ENCODE peak calls at places on chromosomes 4 and X, in six cellular contexts. E is progenitor cell of endocrine pancreas, N is Calu3, Y is GM13977, T is HFF-Myc, D is tibial artery. V is an unnamed sample.
A peak's percentile ranks its signal among the peaks of the same experiment; 100 is the strongest.

GRCh38 chr4:99324978-99325377 is 3.8 kb upstream of the ADH1B start:
- DNase-seq in E (no peak), N (no peak), Y (no peak), T (peak; percentile 16), D (peak; percentile 89), V (no peak)

GRCh38 chrX:69024931-69025330 is 140.3 kb downstream of the PJA1 start:
- DNase-seq in E (no peak), N (no peak), Y (no peak), T (no peak), D (peak; percentile 87), V (no peak)

GRCh38 chr4:81754169-81754568 is 282.5 kb upstream of the RASGEF1B start:
- DNase-seq in E (no peak), N (no peak), Y (no peak), T (no peak), D (no peak), V (no peak)

GRCh38 chr4:53844133-53844532 is 220.3 kb downstream of the CHIC2 start:
- DNase-seq in E (no peak), N (no peak), Y (no peak), T (no peak), D (no peak), V (peak; percentile 6)

GRCh38 chr4:6802050-6802449 is 19.5 kb downstream of the KIAA0232 start:
- DNase-seq in E (no peak), N (no peak), Y (no peak), T (no peak), D (no peak), V (no peak)

GRCh38 chr4:1078490-1078889 is 34.9 kb downstream of the RNF212 start:
- DNase-seq in E (no peak), N (no peak), Y (no peak), T (no peak), D (no peak), V (no peak)

GRCh38 chrX:34849371-34849770 is 93.2 kb upstream of the FAM47B start:
- DNase-seq in E (no peak), N (no peak), Y (no peak), T (no peak), D (no peak), V (no peak)

GRCh38 chr4:138175337-138175794 is 66.8 kb downstream of the SLC7A11 start:
- DNase-seq in E (no peak), N (no peak), Y (no peak), T (no peak), D (no peak), V (no peak)

GRCh38 chr4:112214397-112215264 is 17.0 kb upstream of the AP1AR start:
- DNase-seq in E (no peak), N (no peak), Y (no peak), T (peak; percentile 22), D (no peak), V (no peak)

GRCh38 chrX:74925210-74926088 is at the start of gene NEXMIF:
- DNase-seq in E (peak; percentile 49), N (peak; percentile 37), Y (peak; percentile 65), T (no peak), D (peak; percentile 63), V (no peak)

GRCh38 chr4:107877361-107877760 is 52.6 kb downstream of the SGMS2 start:
- DNase-seq in E (no peak), N (no peak), Y (no peak), T (no peak), D (no peak), V (no peak)

GRCh38 chr4:5720980-5721379 is 10.0 kb downstream of the EVC start:
- DNase-seq in E (no peak), N (no peak), Y (no peak), T (no peak), D (no peak), V (no peak)

GRCh38 chrX:45803383-45803921 is 602.8 kb upstream of the DIPK2B start:
- DNase-seq in E (no peak), N (no peak), Y (no peak), T (peak; percentile 48), D (no peak), V (no peak)

GRCh38 chr4:25925486-25926201 is 11.6 kb downstream of the SMIM20 start:
- DNase-seq in E (no peak), N (peak; percentile 55), Y (peak; percentile 60), T (no peak), D (no peak), V (peak; percentile 33)

GRCh38 chrX:1679238-1679637 is 64.4 kb downstream of the ASMT start:
- DNase-seq in E (no peak), N (no peak), Y (no peak), T (no peak), D (peak; percentile 15), V (no peak)

GRCh38 chrX:12042615-12043014 is 95.7 kb upstream of the FRMPD4 start:
- DNase-seq in E (no peak), N (no peak), Y (no peak), T (no peak), D (no peak), V (no peak)

GRCh38 chr4:101419324-101420135 is 72.2 kb upstream of the PPP3CA start:
- DNase-seq in E (no peak), N (no peak), Y (peak; percentile 43), T (peak; percentile 59), D (no peak), V (no peak)

DNA sequence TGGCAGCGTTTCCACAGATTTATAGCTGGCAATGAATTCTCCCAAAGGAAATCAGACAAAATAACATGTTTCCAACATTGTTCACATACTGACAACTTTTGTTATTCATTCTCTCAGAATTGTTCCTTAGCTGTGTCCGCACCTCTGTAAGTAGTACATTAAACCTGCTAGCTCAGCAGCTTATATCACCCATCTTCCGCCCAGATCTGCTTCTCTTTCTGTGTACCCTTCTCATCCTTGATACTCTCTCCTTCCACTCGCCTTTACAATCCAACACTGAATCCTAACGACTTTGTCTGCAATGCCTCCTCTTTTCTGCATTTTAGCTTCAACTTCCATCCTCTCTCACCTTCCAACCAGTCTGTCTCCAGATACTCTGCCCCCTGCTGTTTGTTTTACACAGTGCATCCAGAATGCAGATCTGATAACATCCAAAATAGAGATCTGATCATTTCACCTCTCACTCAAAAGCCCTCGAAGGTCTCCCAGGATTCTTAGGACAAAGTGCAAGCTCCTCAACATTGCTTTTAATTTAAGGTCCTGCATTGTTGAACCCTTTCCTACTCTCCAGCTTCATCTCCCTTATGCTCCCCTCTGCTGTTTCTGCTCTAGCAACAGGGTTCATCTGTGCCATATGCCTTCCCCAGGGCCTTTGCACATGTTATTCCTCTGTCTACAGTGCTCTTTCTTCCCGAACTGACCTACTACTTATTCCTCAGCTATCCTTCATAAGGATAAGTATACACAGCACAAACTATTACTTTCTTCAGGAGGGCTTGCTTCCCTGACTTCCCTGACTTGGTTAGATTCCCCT is 67.3 kb upstream of the VBP1 start:
- DNase-seq in E (no peak), N (peak; percentile 38), Y (peak; percentile 15), T (no peak), D (no peak), V (peak; percentile 12)
- TF ChIP-seq CTCF in E (peak; percentile 40), N (peak; percentile 56), Y (peak; percentile 57), T (peak; percentile 52), D (peak; percentile 22), V (peak; percentile 54)

DNA sequence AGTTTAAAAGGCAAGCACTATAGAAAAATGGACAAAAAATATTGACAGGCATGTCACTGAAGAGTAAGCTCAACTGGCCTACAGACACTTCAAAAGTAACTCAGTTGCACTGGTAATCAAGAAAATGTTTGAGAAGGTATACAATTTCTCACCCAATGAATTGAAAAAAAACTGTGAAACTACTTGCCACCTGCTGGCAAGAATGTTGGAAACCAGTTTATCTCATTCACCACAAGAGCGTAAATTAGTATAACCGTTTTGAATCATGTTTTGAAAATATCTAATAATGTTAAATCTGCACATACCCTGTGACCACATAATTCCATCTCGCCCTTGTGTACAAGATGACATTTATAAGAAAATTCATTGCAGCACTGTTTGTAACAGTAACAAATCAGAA is 31.7 kb downstream of the TXK start:
- DNase-seq in E (no peak), N (no peak), Y (no peak), T (no peak), D (no peak), V (no peak)
- TF ChIP-seq CTCF in E (peak; percentile 27), N (no peak), Y (no peak), T (peak; percentile 8), D (no peak), V (peak; percentile 45)

GRCh38 chr4:139202984-139203383 is 26.0 kb upstream of the ELF2 start:
- DNase-seq in E (no peak), N (no peak), Y (no peak), T (no peak), D (no peak), V (no peak)

GRCh38 chr4:139200102-139200501 is 23.1 kb upstream of the ELF2 start:
- DNase-seq in E (no peak), N (no peak), Y (no peak), T (no peak), D (no peak), V (no peak)

GRCh38 chr4:139200506-139200905 is 23.5 kb upstream of the ELF2 start:
- DNase-seq in E (no peak), N (no peak), Y (no peak), T (no peak), D (no peak), V (no peak)
- TF ChIP-seq CTCF in E (no peak), N (no peak), Y (no peak), T (no peak), D (no peak), V (no peak)

DNA sequence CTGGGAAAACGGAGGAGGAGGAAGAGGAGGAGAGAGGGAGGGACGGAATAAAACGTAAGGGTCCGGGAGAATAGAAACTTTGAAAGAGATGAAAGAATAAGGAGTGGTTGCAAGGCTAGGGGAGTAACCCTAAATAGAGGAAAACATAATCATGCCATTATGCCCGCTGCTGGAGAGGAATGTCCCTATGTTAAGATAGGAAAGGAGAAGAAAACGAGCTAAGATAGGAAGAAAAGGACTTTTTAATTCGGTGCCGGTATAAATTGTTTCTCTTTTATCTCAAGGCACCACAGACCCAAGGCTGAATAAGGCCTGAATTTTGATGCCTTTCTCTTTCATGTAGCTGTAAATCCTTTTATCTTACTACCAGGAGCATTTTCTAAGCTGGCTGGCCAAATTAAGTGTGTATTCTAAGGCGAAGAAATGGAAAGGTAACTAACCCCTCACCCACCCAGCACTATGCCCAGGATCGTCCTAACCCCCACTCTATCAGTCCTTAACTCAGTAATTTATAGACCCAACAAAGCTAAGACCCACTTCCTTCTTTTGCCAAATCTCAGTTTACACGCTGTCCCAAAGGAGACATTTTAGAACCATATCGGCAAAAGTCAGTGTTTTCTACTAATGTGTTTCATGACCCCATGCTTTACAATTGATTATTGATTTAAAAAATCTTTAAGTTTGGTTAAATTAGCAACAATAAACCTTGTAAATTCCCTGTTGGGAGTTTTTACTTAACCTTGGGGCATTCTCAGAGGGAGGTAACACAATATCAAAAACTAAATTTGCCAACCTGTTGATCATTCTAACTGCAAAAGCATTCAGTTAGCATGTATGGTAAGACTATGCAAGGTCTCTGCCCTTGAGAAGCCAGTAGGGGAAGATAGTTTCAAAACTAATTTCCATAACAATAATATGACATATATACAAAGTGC is 1.1 kb upstream of the CUL4B start:
- DNase-seq in E (no peak), N (no peak), Y (no peak), T (no peak), D (no peak), V (no peak)
- TF ChIP-seq CTCF in E (no peak), N (no peak), Y (no peak), T (no peak), D (no peak), V (no peak)

V was measured in neural crest cell.